ENCODE peak calls at places on chromosomes 16 and 17, in ten cellular contexts. D is aorta; V is stomach; Z is MG63; T is mucosa of descending colon; M is tibial nerve; C is CD4-positive, alpha-beta memory T cell; X is ascending aorta; W is CD4-positive, alpha-beta T cell; I is HepG2. Q is an unnamed sample.
A peak's percentile ranks its signal among the peaks of the same experiment; 100 is the strongest.

GRCh38 chr16:86833136-86833535 is 254.8 kb downstream of the FOXL1 start:
- DNase-seq in I (no peak), C (no peak), W (no peak), Z (peak; percentile 50), V (no peak), X (no peak), M (no peak), D (no peak), T (no peak), Q (no peak)

GRCh38 chr16:2159052-2159838 is 3.7 kb downstream of the TRAF7 start:
- DNase-seq in D (peak; percentile 70), C (no peak), I (no peak), W (no peak), T (peak; percentile 79), M (peak; percentile 64), X (peak; percentile 76), V (peak; percentile 82), Z (no peak), Q (no peak)

GRCh38 chr17:40340880-40341807 is 23.4 kb downstream of the GJD3 start:
- DNase-seq in Z (peak; percentile 63), X (peak; percentile 98), T (peak; percentile 97), M (peak; percentile 84), I (peak; percentile 83), V (peak; percentile 90), C (peak; percentile 84), D (peak; percentile 96), W (peak; percentile 92), Q (peak; percentile 57)

GRCh38 chr17:50421308-50422031 is 4.5 kb upstream of the ACSF2 start:
- DNase-seq in I (no peak), C (peak; percentile 25), Z (no peak), W (no peak), D (no peak), M (no peak), X (no peak), V (no peak), T (no peak), Q (peak; percentile 42)

GRCh38 chr17:29588561-29589411 is 662 bp downstream of the GIT1 start:
- DNase-seq in V (no peak), X (no peak), C (no peak), W (no peak), M (no peak), Z (peak; percentile 41), D (no peak), I (no peak), T (peak; percentile 71), Q (peak; percentile 78)

GRCh38 chr16:12184419-12184831 is 207.9 kb downstream of the SNX29 start:
- DNase-seq in W (no peak), Z (no peak), I (no peak), T (no peak), V (no peak), D (no peak), M (no peak), X (no peak), C (no peak), Q (no peak)

GRCh38 chr17:3558603-3559269 is 1.1 kb upstream of the TRPV3 start:
- DNase-seq in D (peak; percentile 42), M (no peak), T (peak; percentile 85), Z (no peak), X (no peak), I (no peak), W (peak; percentile 50), C (peak; percentile 22), V (peak; percentile 48), Q (no peak)

GRCh38 chr17:73783382-73783766 is 139.1 kb upstream of the SDK2 start:
- DNase-seq in Z (no peak), I (no peak), M (no peak), W (no peak), C (no peak), X (no peak), T (no peak), D (no peak), V (no peak), Q (no peak)

GRCh38 chr17:17408236-17408794 is 68.5 kb upstream of the MED9 start:
- DNase-seq in V (no peak), D (no peak), X (no peak), T (no peak), I (peak; percentile 70), Z (no peak), M (no peak), C (no peak), W (no peak), Q (no peak)

GRCh38 chr16:10081201-10081940 is 100.9 kb downstream of the GRIN2A start:
- DNase-seq in X (no peak), M (no peak), C (no peak), W (no peak), I (no peak), Z (no peak), V (no peak), T (no peak), D (no peak), Q (no peak)

GRCh38 chr16:85010931-85011845 is at the start of gene ZDHHC7:
- DNase-seq in V (peak; percentile 86), X (peak; percentile 93), T (peak; percentile 92), Z (peak; percentile 76), D (peak; percentile 94), M (peak; percentile 76), I (peak; percentile 76), C (peak; percentile 82), W (peak; percentile 75), Q (peak; percentile 83)

GRCh38 chr17:75539969-75540729 is 14.7 kb downstream of the LLGL2 start:
- DNase-seq in T (no peak), W (no peak), I (no peak), D (no peak), C (no peak), X (no peak), M (no peak), V (no peak), Z (no peak), Q (no peak)

GRCh38 chr17:20267459-20267842 is 199.9 kb downstream of the LGALS9B start:
- DNase-seq in D (no peak), Z (no peak), W (peak; percentile 46), V (no peak), C (peak; percentile 61), T (no peak), X (no peak), I (no peak), M (no peak), Q (peak; percentile 5)

GRCh38 chr16:14202697-14203096 is 131.6 kb downstream of the MRTFB start:
- DNase-seq in T (no peak), I (peak; percentile 54), M (no peak), Z (no peak), D (no peak), C (no peak), V (no peak), X (no peak), W (no peak), Q (no peak)

GRCh38 chr16:53921042-53921441 is 217.1 kb downstream of the FTO start:
- DNase-seq in X (no peak), W (no peak), I (no peak), V (no peak), T (no peak), C (no peak), Z (no peak), D (no peak), M (no peak), Q (no peak)
- H3K9me3 ChIP-seq in X (no peaks in the 10 kb centered on the region), W (no peaks in the 10 kb centered on the region), I (no peaks in the 10 kb centered on the region), V (no peaks in the 10 kb centered on the region), T (no peaks in the 10 kb centered on the region), C (no peaks in the 10 kb centered on the region), Z (no peaks in the 10 kb centered on the region), D (no peaks in the 10 kb centered on the region), M (no peaks in the 10 kb centered on the region), Q (no peaks in the 10 kb centered on the region)

DNA sequence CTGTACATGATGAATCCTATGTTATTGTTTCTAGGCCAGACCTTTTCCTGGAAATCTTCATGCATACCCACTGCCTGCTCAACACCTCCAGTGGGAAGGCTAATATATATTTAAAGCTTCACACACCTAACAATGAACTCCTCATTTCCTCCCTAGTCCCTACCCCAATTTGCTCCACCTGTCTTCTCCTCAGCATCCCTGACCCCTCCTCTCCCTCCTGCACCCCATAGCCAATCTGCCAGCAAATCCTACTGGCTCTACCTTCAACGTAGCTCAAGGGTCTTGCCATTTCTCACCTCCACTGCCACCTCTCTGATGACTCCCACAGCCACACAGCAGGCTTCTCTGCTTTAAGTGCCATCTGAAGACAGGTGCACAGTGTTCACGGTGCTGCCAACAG is 215.6 kb upstream of the WSB1 start:
- DNase-seq in W (no peak), D (no peak), I (no peak), C (no peak), T (no peak), Z (no peak), M (no peak), V (no peak), X (no peak), Q (no peak)
- H3K9me3 ChIP-seq in W (no peaks in the 10 kb centered on the region), D (peaks cover 3% of the 10 kb centered on the region), I (no peaks in the 10 kb centered on the region), C (no peaks in the 10 kb centered on the region), T (peaks cover 4% of the 10 kb centered on the region), Z (no peaks in the 10 kb centered on the region), M (no peaks in the 10 kb centered on the region), V (no peaks in the 10 kb centered on the region), X (no peaks in the 10 kb centered on the region), Q (no peaks in the 10 kb centered on the region)

GRCh38 chr16:88286301-88286923 is 96.3 kb upstream of the ZNF469 start:
- DNase-seq in X (no peak), M (no peak), W (no peak), I (no peak), C (no peak), Z (no peak), T (peak; percentile 22), D (peak; percentile 39), V (no peak), Q (no peak)

GRCh38 chr16:88285514-88285822 is 97.3 kb upstream of the ZNF469 start:
- DNase-seq in Z (no peak), T (peak; percentile 34), M (no peak), C (no peak), W (no peak), I (no peak), X (no peak), D (peak; percentile 26), V (no peak), Q (no peak)

GRCh38 chr16:88283596-88283995 is 99.2 kb upstream of the ZNF469 start:
- DNase-seq in X (no peak), M (no peak), Z (no peak), D (no peak), C (no peak), V (no peak), T (peak; percentile 15), W (no peak), I (no peak), Q (no peak)

GRCh38 chr16:88284101-88284500 is 98.7 kb upstream of the ZNF469 start:
- DNase-seq in W (no peak), X (no peak), I (no peak), C (no peak), M (no peak), Z (no peak), V (no peak), T (peak; percentile 7), D (peak; percentile 30), Q (no peak)

GRCh38 chr16:88284626-88285513 is 97.9 kb upstream of the ZNF469 start:
- DNase-seq in D (peak; percentile 33), M (no peak), Z (no peak), I (no peak), V (no peak), X (no peak), T (peak; percentile 24), C (no peak), W (no peak), Q (no peak)
- H3K9me3 ChIP-seq in D (peaks cover 5% of the 10 kb centered on the region), M (peaks cover 31% of the 10 kb centered on the region), Z (peaks cover 2% of the 10 kb centered on the region), I (peaks cover 37% of the 10 kb centered on the region), V (no peaks in the 10 kb centered on the region), X (peaks cover 13% of the 10 kb centered on the region), T (peaks cover 19% of the 10 kb centered on the region), C (peaks cover 5% of the 10 kb centered on the region), W (peaks cover 26% of the 10 kb centered on the region), Q (peaks cover 21% of the 10 kb centered on the region)

DNA sequence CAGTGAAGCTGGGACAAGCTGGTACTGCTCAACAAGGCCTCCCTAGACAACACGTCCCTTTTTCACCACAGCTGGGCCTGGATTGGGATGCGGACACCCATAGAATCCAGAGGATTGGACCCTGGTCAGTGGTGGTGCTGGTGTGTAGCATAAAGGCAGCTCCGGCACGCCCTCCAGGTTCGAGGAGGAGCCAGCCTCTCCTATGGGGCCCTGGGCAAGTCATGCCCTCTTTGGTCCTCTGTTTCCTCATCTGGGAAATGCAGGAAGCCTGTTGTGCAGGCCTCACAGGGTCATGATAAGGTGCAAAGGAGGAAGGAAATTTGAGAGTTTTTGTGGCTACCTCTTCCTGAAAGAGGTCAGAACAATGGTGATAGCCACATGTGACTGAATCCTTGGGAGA is 1741.7 kb downstream of the TP53TG3F start:
- DNase-seq in M (no peak), W (no peak), V (no peak), C (no peak), T (no peak), D (no peak), X (no peak), Z (no peak), I (no peak), Q (no peak)
- H3K9me3 ChIP-seq in M (peaks cover 3% of the 10 kb centered on the region), W (peaks cover 5% of the 10 kb centered on the region), V (no peaks in the 10 kb centered on the region), C (no peaks in the 10 kb centered on the region), T (peaks cover 50% of the 10 kb centered on the region), D (no peaks in the 10 kb centered on the region), X (no peaks in the 10 kb centered on the region), Z (no peaks in the 10 kb centered on the region), I (peaks cover 63% of the 10 kb centered on the region), Q (no peaks in the 10 kb centered on the region)

Q was measured in DND-41.